ENCODE peak calls at places on chromosome 20, in four cellular contexts. A is GM12891, U is NCI-H1105, N is pancreas. B is an unnamed sample.

GRCh38 chr20:1816384-1817381 is 78.5 kb upstream of the SIRPA start:
- DNase-seq in U (peak), N (no peak), A (no peak), B (no peak)

GRCh38 chr20:17969276-17969883 is 562 bp downstream of the MGME1 start:
- DNase-seq in U (no peak), A (no peak), N (peak), B (no peak)

GRCh38 chr20:34242879-34243278 is 1.7 kb downstream of the ASIP start:
- DNase-seq in U (no peak), A (no peak), N (no peak), B (no peak)

GRCh38 chr20:2558581-2559301 is 22.4 kb downstream of the TMC2 start:
- DNase-seq in N (no peak), A (no peak), U (no peak), B (no peak)

GRCh38 chr20:50283922-50284810 is 93.5 kb downstream of the CEBPB start:
- DNase-seq in A (no peak), N (no peak), U (no peak), B (peak)

GRCh38 chr20:36384022-36384619 is 78.0 kb downstream of the DLGAP4 start:
- DNase-seq in A (peak), N (no peak), U (no peak), B (no peak)

GRCh38 chr20:58716476-58717277 is 24.1 kb downstream of the NPEPL1 start:
- DNase-seq in A (peak), N (peak), U (peak), B (peak)

GRCh38 chr20:19045366-19045765 is 167.1 kb upstream of the SLC24A3 start:
- DNase-seq in A (no peak), U (no peak), N (no peak), B (no peak)

GRCh38 chr20:59388402-59388801 is 88.0 kb downstream of the EDN3 start:
- DNase-seq in U (no peak), A (no peak), N (no peak), B (no peak)

GRCh38 chr20:9270831-9271230 is 201.9 kb downstream of the PLCB4 start:
- DNase-seq in N (no peak), U (no peak), A (no peak), B (no peak)

GRCh38 chr20:9460518-9460917 is 53.9 kb upstream of the LAMP5 start:
- DNase-seq in A (no peak), U (no peak), N (no peak), B (no peak)

GRCh38 chr20:5844063-5844681 is 94.0 kb downstream of the SHLD1 start:
- DNase-seq in U (no peak), N (no peak), A (peak), B (no peak)

GRCh38 chr20:48725589-48725991 is 102.2 kb downstream of the PREX1 start:
- DNase-seq in N (no peak), A (no peak), U (no peak), B (no peak)

GRCh38 chr20:51310216-51310615 is 232.3 kb downstream of the NFATC2 start:
- DNase-seq in U (no peak), A (no peak), N (no peak), B (no peak)

GRCh38 chr20:58921564-58921963 is 59.5 kb upstream of the NELFCD start:
- DNase-seq in A (no peak), N (no peak), U (peak), B (no peak)

GRCh38 chr20:38049800-38050199 is 16.3 kb downstream of the RPRD1B start:
- DNase-seq in U (no peak), N (no peak), A (no peak), B (no peak)

GRCh38 chr20:37282558-37282957 is 6.9 kb upstream of the MANBAL start:
- DNase-seq in U (no peak), N (no peak), A (no peak), B (no peak)

GRCh38 chr20:44609006-44609510 is 26.7 kb downstream of the PKIG start:
- DNase-seq in N (no peak), A (no peak), U (no peak), B (no peak)

GRCh38 chr20:50186987-50187402 is 3.6 kb upstream of the CEBPB start:
- DNase-seq in U (no peak), N (no peak), A (no peak), B (no peak)

GRCh38 chr20:62370115-62370806 is 3.1 kb upstream of the LAMA5 start:
- DNase-seq in A (no peak), N (no peak), U (no peak), B (no peak)

GRCh38 chr20:45817652-45818194 is 5.3 kb downstream of the UBE2C start:
- DNase-seq in A (no peak), N (no peak), U (no peak), B (no peak)